ENCODE peak calls at places on chromosomes 13 and 19, in eight cellular contexts. One of them, this sample, is unnamed.

GRCh38 chr13:36154567-36155231 is 23.5 kb upstream of the DCLK1 start:
- DNase-seq in Peyer's patch: no peak
- DNase-seq in WERI-Rb-1: no peak
- DNase-seq in HCT116: no peak
- DNase-seq in spleen: no peak
- DNase-seq in psoas muscle: peak; percentile 23
- DNase-seq in AG04450: no peak
- DNase-seq in astrocyte: no peak
- DNase-seq in this sample: no peak

GRCh38 chr13:45807520-45808099 is 43.9 kb downstream of the SIAH3 start:
- DNase-seq in AG04450: no peak
- DNase-seq in HCT116: peak; percentile 62
- DNase-seq in psoas muscle: no peak
- DNase-seq in WERI-Rb-1: peak; percentile 58
- DNase-seq in spleen: no peak
- DNase-seq in Peyer's patch: no peak
- DNase-seq in astrocyte: peak; percentile 24
- DNase-seq in this sample: no peak

GRCh38 chr19:531753-532571 is at the start of gene CDC34:
- DNase-seq in WERI-Rb-1: no peak
- DNase-seq in spleen: no peak
- DNase-seq in HCT116: no peak
- DNase-seq in AG04450: no peak
- DNase-seq in astrocyte: no peak
- DNase-seq in psoas muscle: no peak
- DNase-seq in Peyer's patch: no peak
- DNase-seq in this sample: no peak

GRCh38 chr19:4210166-4210731 is 19.1 kb upstream of the EBI3 start:
- DNase-seq in psoas muscle: no peak
- DNase-seq in spleen: no peak
- DNase-seq in astrocyte: no peak
- DNase-seq in Peyer's patch: no peak
- DNase-seq in WERI-Rb-1: no peak
- DNase-seq in HCT116: no peak
- DNase-seq in AG04450: no peak
- DNase-seq in this sample: no peak

GRCh38 chr13:99199541-99200432 is 867 bp upstream of the UBAC2 start:
- DNase-seq in Peyer's patch: no peak
- DNase-seq in AG04450: no peak
- DNase-seq in psoas muscle: no peak
- DNase-seq in spleen: no peak
- DNase-seq in HCT116: no peak
- DNase-seq in astrocyte: no peak
- DNase-seq in WERI-Rb-1: no peak
- DNase-seq in this sample: no peak

GRCh38 chr13:22839554-22840286 is 341.1 kb upstream of the SGCG start:
- DNase-seq in HCT116: no peak
- DNase-seq in WERI-Rb-1: no peak
- DNase-seq in spleen: no peak
- DNase-seq in psoas muscle: no peak
- DNase-seq in Peyer's patch: no peak
- DNase-seq in astrocyte: no peak
- DNase-seq in AG04450: no peak
- DNase-seq in this sample: no peak

GRCh38 chr19:33373701-33374405 is at the start of gene CEBPG:
- DNase-seq in astrocyte: peak; percentile 9
- DNase-seq in AG04450: no peak
- DNase-seq in HCT116: no peak
- DNase-seq in spleen: no peak
- DNase-seq in Peyer's patch: peak; percentile 54
- DNase-seq in psoas muscle: peak; percentile 71
- DNase-seq in WERI-Rb-1: peak; percentile 60
- DNase-seq in this sample: no peak

GRCh38 chr19:48511800-48512503 is at the start of gene LMTK3:
- DNase-seq in psoas muscle: no peak
- DNase-seq in HCT116: no peak
- DNase-seq in spleen: peak; percentile 83
- DNase-seq in Peyer's patch: peak; percentile 77
- DNase-seq in astrocyte: peak; percentile 26
- DNase-seq in WERI-Rb-1: peak; percentile 58
- DNase-seq in AG04450: no peak
- DNase-seq in this sample: peak; percentile 88

GRCh38 chr13:30061217-30061616 is 210.8 kb upstream of the UBL3 start:
- DNase-seq in WERI-Rb-1: no peak
- DNase-seq in psoas muscle: no peak
- DNase-seq in AG04450: no peak
- DNase-seq in astrocyte: no peak
- DNase-seq in HCT116: no peak
- DNase-seq in Peyer's patch: no peak
- DNase-seq in spleen: no peak
- DNase-seq in this sample: no peak

GRCh38 chr19:843180-843835 is 2.5 kb downstream of the PRTN3 start:
- DNase-seq in HCT116: no peak
- DNase-seq in spleen: peak; percentile 86
- DNase-seq in psoas muscle: peak; percentile 31
- DNase-seq in WERI-Rb-1: peak; percentile 70
- DNase-seq in AG04450: no peak
- DNase-seq in Peyer's patch: no peak
- DNase-seq in astrocyte: no peak
- DNase-seq in this sample: no peak

GRCh38 chr13:92991687-92992086 is 234.9 kb upstream of the GPC6 start:
- DNase-seq in astrocyte: peak; percentile 57
- DNase-seq in AG04450: no peak
- DNase-seq in psoas muscle: no peak
- DNase-seq in spleen: no peak
- DNase-seq in WERI-Rb-1: no peak
- DNase-seq in Peyer's patch: no peak
- DNase-seq in HCT116: no peak
- DNase-seq in this sample: no peak

GRCh38 chr13:114101831-114102520 is 30.4 kb downstream of the RASA3 start:
- DNase-seq in astrocyte: no peak
- DNase-seq in WERI-Rb-1: peak; percentile 10
- DNase-seq in AG04450: no peak
- DNase-seq in Peyer's patch: no peak
- DNase-seq in spleen: peak; percentile 63
- DNase-seq in psoas muscle: peak; percentile 24
- DNase-seq in HCT116: no peak
- DNase-seq in this sample: no peak

GRCh38 chr19:35978832-35979365 is 16.1 kb upstream of the SDHAF1 start:
- DNase-seq in spleen: no peak
- DNase-seq in WERI-Rb-1: no peak
- DNase-seq in astrocyte: no peak
- DNase-seq in AG04450: no peak
- DNase-seq in HCT116: no peak
- DNase-seq in Peyer's patch: no peak
- DNase-seq in psoas muscle: no peak
- DNase-seq in this sample: no peak

GRCh38 chr19:6071103-6071485 is 39.2 kb downstream of the RFX2 start:
- DNase-seq in psoas muscle: no peak
- DNase-seq in spleen: no peak
- DNase-seq in WERI-Rb-1: no peak
- DNase-seq in astrocyte: peak; percentile 82
- DNase-seq in AG04450: no peak
- DNase-seq in Peyer's patch: no peak
- DNase-seq in HCT116: no peak
- DNase-seq in this sample: no peak

GRCh38 chr13:74115138-74115537 is 19.1 kb downstream of the KLF12 start:
- DNase-seq in AG04450: peak; percentile 10
- DNase-seq in HCT116: no peak
- DNase-seq in astrocyte: peak; percentile 90
- DNase-seq in WERI-Rb-1: no peak
- DNase-seq in Peyer's patch: no peak
- DNase-seq in spleen: no peak
- DNase-seq in psoas muscle: no peak
- DNase-seq in this sample: no peak

GRCh38 chr13:74117207-74117705 is 16.9 kb downstream of the KLF12 start:
- DNase-seq in WERI-Rb-1: no peak
- DNase-seq in astrocyte: no peak
- DNase-seq in Peyer's patch: no peak
- DNase-seq in spleen: no peak
- DNase-seq in HCT116: no peak
- DNase-seq in psoas muscle: no peak
- DNase-seq in AG04450: no peak
- DNase-seq in this sample: no peak

GRCh38 chr13:74114202-74114601 is 20.0 kb downstream of the KLF12 start:
- DNase-seq in astrocyte: peak; percentile 79
- DNase-seq in WERI-Rb-1: no peak
- DNase-seq in AG04450: no peak
- DNase-seq in spleen: no peak
- DNase-seq in Peyer's patch: no peak
- DNase-seq in psoas muscle: no peak
- DNase-seq in HCT116: no peak
- DNase-seq in this sample: no peak

GRCh38 chr13:74111901-74112824 is 22.0 kb downstream of the KLF12 start:
- DNase-seq in AG04450: no peak
- DNase-seq in astrocyte: no peak
- DNase-seq in Peyer's patch: no peak
- DNase-seq in WERI-Rb-1: no peak
- DNase-seq in HCT116: no peak
- DNase-seq in psoas muscle: no peak
- DNase-seq in spleen: no peak
- DNase-seq in this sample: no peak

DNA sequence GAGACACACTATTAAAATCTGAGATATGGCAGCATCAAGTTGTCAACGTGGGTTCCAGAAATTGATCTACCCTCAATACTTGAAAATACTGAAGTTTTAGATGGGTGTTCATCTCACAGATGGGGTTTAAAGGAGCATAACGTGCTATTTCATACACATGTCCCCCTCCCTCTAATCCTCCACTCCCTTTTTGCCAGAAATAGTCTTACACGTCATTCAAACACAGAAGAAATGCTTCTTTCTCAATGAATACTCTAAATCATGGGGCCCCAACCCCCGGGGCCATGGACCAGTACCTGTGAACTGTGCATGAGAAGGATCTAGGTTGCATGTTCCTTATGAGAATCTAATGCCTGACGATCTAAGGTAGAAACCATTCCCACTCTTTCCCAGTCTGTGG is 19.6 kb downstream of the KLF12 start:
- DNase-seq in spleen: no peak
- DNase-seq in HCT116: no peak
- DNase-seq in AG04450: no peak
- DNase-seq in psoas muscle: no peak
- DNase-seq in Peyer's patch: no peak
- DNase-seq in astrocyte: no peak
- DNase-seq in WERI-Rb-1: no peak
- DNase-seq in this sample: no peak
- H3K27ac ChIP-seq in spleen: no peak overlapping the region
- H3K27ac ChIP-seq in HCT116: no peak overlapping the region
- H3K27ac ChIP-seq in AG04450: peak overlapping the region; percentile 23
- H3K27ac ChIP-seq in psoas muscle: no peak overlapping the region
- H3K27ac ChIP-seq in Peyer's patch: no peak overlapping the region
- H3K27ac ChIP-seq in astrocyte: peak overlapping the region; percentile 86
- H3K27ac ChIP-seq in WERI-Rb-1: no peak overlapping the region
- H3K27ac ChIP-seq in this sample: no peak overlapping the region

DNA sequence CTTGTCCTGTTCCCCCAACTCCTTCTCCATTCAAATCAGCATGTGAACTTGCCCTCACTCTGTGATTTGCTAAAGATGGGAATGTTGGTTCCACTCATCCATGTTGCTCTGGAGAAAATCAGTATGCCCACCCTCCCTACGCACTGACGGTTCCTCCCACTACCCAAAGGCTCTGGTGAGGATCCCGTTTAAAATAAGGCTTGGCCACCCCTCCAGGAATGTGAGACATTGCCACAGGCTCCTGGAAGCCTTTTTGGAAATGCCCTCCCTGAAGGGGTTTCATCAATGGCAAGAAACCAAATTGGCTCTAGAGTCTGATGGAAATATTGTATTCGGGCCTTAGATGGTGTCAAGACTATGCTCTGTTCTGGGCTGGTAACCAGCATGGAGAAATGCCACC is 187.3 kb downstream of the USP12 start:
- DNase-seq in HCT116: no peak
- DNase-seq in WERI-Rb-1: no peak
- DNase-seq in AG04450: no peak
- DNase-seq in astrocyte: no peak
- DNase-seq in Peyer's patch: no peak
- DNase-seq in psoas muscle: no peak
- DNase-seq in spleen: no peak
- DNase-seq in this sample: no peak
- H3K27ac ChIP-seq in HCT116: no peak overlapping the region
- H3K27ac ChIP-seq in WERI-Rb-1: no peak overlapping the region
- H3K27ac ChIP-seq in AG04450: peak overlapping the region; percentile 89
- H3K27ac ChIP-seq in astrocyte: no peak overlapping the region
- H3K27ac ChIP-seq in Peyer's patch: no peak overlapping the region
- H3K27ac ChIP-seq in psoas muscle: no peak overlapping the region
- H3K27ac ChIP-seq in spleen: no peak overlapping the region
- H3K27ac ChIP-seq in this sample: no peak overlapping the region

GRCh38 chr19:7225741-7226140 is 68.5 kb downstream of the INSR start:
- DNase-seq in AG04450: no peak
- DNase-seq in psoas muscle: no peak
- DNase-seq in HCT116: no peak
- DNase-seq in Peyer's patch: no peak
- DNase-seq in spleen: no peak
- DNase-seq in astrocyte: no peak
- DNase-seq in WERI-Rb-1: no peak
- DNase-seq in this sample: no peak
- H3K27ac ChIP-seq in AG04450: no peak overlapping the region
- H3K27ac ChIP-seq in psoas muscle: no peak overlapping the region
- H3K27ac ChIP-seq in HCT116: no peak overlapping the region
- H3K27ac ChIP-seq in Peyer's patch: no peak overlapping the region
- H3K27ac ChIP-seq in spleen: no peak overlapping the region
- H3K27ac ChIP-seq in astrocyte: no peak overlapping the region
- H3K27ac ChIP-seq in WERI-Rb-1: no peak overlapping the region
- H3K27ac ChIP-seq in this sample: no peak overlapping the region

DNA sequence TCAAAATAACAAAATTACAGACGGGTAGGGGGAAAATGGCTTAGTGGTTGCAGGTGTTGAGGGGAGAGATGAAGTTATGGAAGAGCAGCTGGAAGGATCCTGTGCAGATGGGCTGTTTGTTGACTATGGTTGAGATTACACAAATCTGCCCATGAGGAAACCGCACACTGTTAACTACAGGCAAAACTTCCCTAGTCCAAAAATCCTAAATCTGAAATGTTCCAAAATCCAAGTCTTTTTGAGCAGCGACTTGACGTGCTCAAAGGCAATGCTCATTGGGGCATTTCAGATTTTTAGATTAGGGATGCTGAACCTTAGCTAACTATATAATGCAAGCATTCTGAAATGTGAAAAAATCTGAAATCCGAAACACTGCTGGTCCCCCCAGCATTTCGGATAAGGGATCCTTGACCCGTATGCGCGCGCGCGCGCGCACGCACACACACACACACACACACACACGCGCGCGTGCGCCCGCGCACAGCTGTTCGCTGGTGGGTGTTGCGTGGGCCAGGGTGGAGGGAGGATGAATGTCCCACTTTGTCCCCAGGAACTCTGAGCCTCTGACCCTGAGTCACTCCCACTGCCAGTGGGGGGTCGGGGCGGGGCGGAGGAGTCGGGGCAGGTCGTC is 6.8 kb downstream of the F2RL3 start:
- DNase-seq in WERI-Rb-1: no peak
- DNase-seq in Peyer's patch: no peak
- DNase-seq in HCT116: no peak
- DNase-seq in spleen: no peak
- DNase-seq in psoas muscle: no peak
- DNase-seq in AG04450: no peak
- DNase-seq in astrocyte: no peak
- DNase-seq in this sample: no peak
- H3K27ac ChIP-seq in WERI-Rb-1: no peak overlapping the region
- H3K27ac ChIP-seq in Peyer's patch: no peak overlapping the region
- H3K27ac ChIP-seq in HCT116: no peak overlapping the region
- H3K27ac ChIP-seq in spleen: peak overlapping the region; percentile 76
- H3K27ac ChIP-seq in psoas muscle: no peak overlapping the region
- H3K27ac ChIP-seq in AG04450: no peak overlapping the region
- H3K27ac ChIP-seq in astrocyte: no peak overlapping the region
- H3K27ac ChIP-seq in this sample: no peak overlapping the region

GRCh38 chr19:58386576-58387337 is at the start of gene RPS5:
- DNase-seq in Peyer's patch: peak; percentile 96
- DNase-seq in spleen: peak; percentile 97
- DNase-seq in HCT116: peak; percentile 98
- DNase-seq in AG04450: peak; percentile 98
- DNase-seq in psoas muscle: peak; percentile 95
- DNase-seq in astrocyte: peak; percentile 96
- DNase-seq in WERI-Rb-1: peak; percentile 96
- DNase-seq in this sample: peak; percentile 92
- H3K27ac ChIP-seq in Peyer's patch: peak within 1 kb of the TSS; percentile 98
- H3K27ac ChIP-seq in spleen: peak within 1 kb of the TSS; percentile 95
- H3K27ac ChIP-seq in HCT116: peak within 1 kb of the TSS; percentile 97
- H3K27ac ChIP-seq in AG04450: peak within 1 kb of the TSS; percentile 99
- H3K27ac ChIP-seq in psoas muscle: peak within 1 kb of the TSS; percentile 96
- H3K27ac ChIP-seq in astrocyte: peak within 1 kb of the TSS; percentile 94
- H3K27ac ChIP-seq in WERI-Rb-1: peak within 1 kb of the TSS; percentile 98
- H3K27ac ChIP-seq in this sample: peak within 1 kb of the TSS; percentile 94

This sample was measured in CD8-positive, alpha-beta T cell.